ENCODE peak calls at places on chromosomes 3 and 15, in five cellular contexts. One of them, this sample, is unnamed.

GRCh38 chr3:177410734-177411133 is 213.5 kb upstream of the TBL1XR1 start:
- DNase-seq in activated naive CD8-positive, alpha-beta T cell treated with anti-CD3 and anti-CD28 coated beads for 36 hours: no peak
- DNase-seq in GM23248: no peak
- DNase-seq in H1: no peak
- DNase-seq in stimulated activated CD4-positive, alpha-beta T cell treated with anti-CD3 and anti-CD28 coated beads, Interleukin-4, amount 100 ng/mL, for 48 hours: no peak
- DNase-seq in this sample: peak; percentile 86

GRCh38 chr3:47865192-47865591 is 62.3 kb downstream of the DHX30 start:
- DNase-seq in activated naive CD8-positive, alpha-beta T cell treated with anti-CD3 and anti-CD28 coated beads for 36 hours: no peak
- DNase-seq in GM23248: peak; percentile 35
- DNase-seq in H1: no peak
- DNase-seq in stimulated activated CD4-positive, alpha-beta T cell treated with anti-CD3 and anti-CD28 coated beads, Interleukin-4, amount 100 ng/mL, for 48 hours: no peak
- DNase-seq in this sample: no peak

GRCh38 chr3:183554377-183554776 is 1.1 kb downstream of the KLHL6 start:
- DNase-seq in activated naive CD8-positive, alpha-beta T cell treated with anti-CD3 and anti-CD28 coated beads for 36 hours: peak; percentile 24
- DNase-seq in GM23248: no peak
- DNase-seq in H1: no peak
- DNase-seq in stimulated activated CD4-positive, alpha-beta T cell treated with anti-CD3 and anti-CD28 coated beads, Interleukin-4, amount 100 ng/mL, for 48 hours: no peak
- DNase-seq in this sample: peak; percentile 70

GRCh38 chr3:132378-132777 is 64.2 kb upstream of the CHL1 start:
- DNase-seq in activated naive CD8-positive, alpha-beta T cell treated with anti-CD3 and anti-CD28 coated beads for 36 hours: no peak
- DNase-seq in GM23248: no peak
- DNase-seq in H1: no peak
- DNase-seq in stimulated activated CD4-positive, alpha-beta T cell treated with anti-CD3 and anti-CD28 coated beads, Interleukin-4, amount 100 ng/mL, for 48 hours: no peak
- DNase-seq in this sample: no peak

GRCh38 chr15:75918135-75918534 is 14.5 kb downstream of the FBXO22 start:
- DNase-seq in activated naive CD8-positive, alpha-beta T cell treated with anti-CD3 and anti-CD28 coated beads for 36 hours: no peak
- DNase-seq in GM23248: no peak
- DNase-seq in H1: no peak
- DNase-seq in stimulated activated CD4-positive, alpha-beta T cell treated with anti-CD3 and anti-CD28 coated beads, Interleukin-4, amount 100 ng/mL, for 48 hours: no peak
- DNase-seq in this sample: no peak

GRCh38 chr15:71508081-71508682 is 302.2 kb upstream of the NR2E3 start:
- DNase-seq in activated naive CD8-positive, alpha-beta T cell treated with anti-CD3 and anti-CD28 coated beads for 36 hours: no peak
- DNase-seq in GM23248: peak; percentile 7
- DNase-seq in H1: no peak
- DNase-seq in stimulated activated CD4-positive, alpha-beta T cell treated with anti-CD3 and anti-CD28 coated beads, Interleukin-4, amount 100 ng/mL, for 48 hours: no peak
- DNase-seq in this sample: no peak

GRCh38 chr15:50544368-50544767 is 2.1 kb downstream of the USP50 start:
- DNase-seq in activated naive CD8-positive, alpha-beta T cell treated with anti-CD3 and anti-CD28 coated beads for 36 hours: no peak
- DNase-seq in GM23248: no peak
- DNase-seq in H1: no peak
- DNase-seq in stimulated activated CD4-positive, alpha-beta T cell treated with anti-CD3 and anti-CD28 coated beads, Interleukin-4, amount 100 ng/mL, for 48 hours: no peak
- DNase-seq in this sample: no peak

GRCh38 chr3:157447026-157447694 is 10.5 kb downstream of the PTX3 start:
- DNase-seq in activated naive CD8-positive, alpha-beta T cell treated with anti-CD3 and anti-CD28 coated beads for 36 hours: no peak
- DNase-seq in GM23248: peak; percentile 78
- DNase-seq in H1: no peak
- DNase-seq in stimulated activated CD4-positive, alpha-beta T cell treated with anti-CD3 and anti-CD28 coated beads, Interleukin-4, amount 100 ng/mL, for 48 hours: no peak
- DNase-seq in this sample: peak; percentile 47

GRCh38 chr15:35311607-35312006 is 226.5 kb upstream of the NANOGP8 start:
- DNase-seq in activated naive CD8-positive, alpha-beta T cell treated with anti-CD3 and anti-CD28 coated beads for 36 hours: no peak
- DNase-seq in GM23248: no peak
- DNase-seq in H1: no peak
- DNase-seq in stimulated activated CD4-positive, alpha-beta T cell treated with anti-CD3 and anti-CD28 coated beads, Interleukin-4, amount 100 ng/mL, for 48 hours: no peak
- DNase-seq in this sample: no peak

GRCh38 chr3:29718661-29719065 is 437.8 kb downstream of the RBMS3 start:
- DNase-seq in activated naive CD8-positive, alpha-beta T cell treated with anti-CD3 and anti-CD28 coated beads for 36 hours: no peak
- DNase-seq in GM23248: peak; percentile 17
- DNase-seq in H1: no peak
- DNase-seq in stimulated activated CD4-positive, alpha-beta T cell treated with anti-CD3 and anti-CD28 coated beads, Interleukin-4, amount 100 ng/mL, for 48 hours: no peak
- DNase-seq in this sample: no peak

GRCh38 chr3:128390867-128391266 is 75.8 kb downstream of the DNAJB8 start:
- DNase-seq in activated naive CD8-positive, alpha-beta T cell treated with anti-CD3 and anti-CD28 coated beads for 36 hours: no peak
- DNase-seq in GM23248: no peak
- DNase-seq in H1: no peak
- DNase-seq in stimulated activated CD4-positive, alpha-beta T cell treated with anti-CD3 and anti-CD28 coated beads, Interleukin-4, amount 100 ng/mL, for 48 hours: no peak
- DNase-seq in this sample: no peak

GRCh38 chr15:31133890-31134289 is 32.4 kb upstream of the TRPM1 start:
- DNase-seq in activated naive CD8-positive, alpha-beta T cell treated with anti-CD3 and anti-CD28 coated beads for 36 hours: no peak
- DNase-seq in GM23248: no peak
- DNase-seq in H1: no peak
- DNase-seq in stimulated activated CD4-positive, alpha-beta T cell treated with anti-CD3 and anti-CD28 coated beads, Interleukin-4, amount 100 ng/mL, for 48 hours: no peak
- DNase-seq in this sample: no peak

GRCh38 chr15:74428970-74429783 is 4.6 kb downstream of the SEMA7A start:
- DNase-seq in activated naive CD8-positive, alpha-beta T cell treated with anti-CD3 and anti-CD28 coated beads for 36 hours: no peak
- DNase-seq in GM23248: no peak
- DNase-seq in H1: no peak
- DNase-seq in stimulated activated CD4-positive, alpha-beta T cell treated with anti-CD3 and anti-CD28 coated beads, Interleukin-4, amount 100 ng/mL, for 48 hours: no peak
- DNase-seq in this sample: no peak

GRCh38 chr3:188133646-188134045 is 20.3 kb upstream of the LPP start:
- DNase-seq in activated naive CD8-positive, alpha-beta T cell treated with anti-CD3 and anti-CD28 coated beads for 36 hours: no peak
- DNase-seq in GM23248: peak; percentile 68
- DNase-seq in H1: no peak
- DNase-seq in stimulated activated CD4-positive, alpha-beta T cell treated with anti-CD3 and anti-CD28 coated beads, Interleukin-4, amount 100 ng/mL, for 48 hours: no peak
- DNase-seq in this sample: no peak

GRCh38 chr15:59587085-59587826 is 24.3 kb upstream of the GCNT3 start:
- DNase-seq in activated naive CD8-positive, alpha-beta T cell treated with anti-CD3 and anti-CD28 coated beads for 36 hours: no peak
- DNase-seq in GM23248: no peak
- DNase-seq in H1: no peak
- DNase-seq in stimulated activated CD4-positive, alpha-beta T cell treated with anti-CD3 and anti-CD28 coated beads, Interleukin-4, amount 100 ng/mL, for 48 hours: no peak
- DNase-seq in this sample: no peak

GRCh38 chr3:65436580-65436979 is 602.1 kb downstream of the MAGI1 start:
- DNase-seq in activated naive CD8-positive, alpha-beta T cell treated with anti-CD3 and anti-CD28 coated beads for 36 hours: no peak
- DNase-seq in GM23248: no peak
- DNase-seq in H1: no peak
- DNase-seq in stimulated activated CD4-positive, alpha-beta T cell treated with anti-CD3 and anti-CD28 coated beads, Interleukin-4, amount 100 ng/mL, for 48 hours: no peak
- DNase-seq in this sample: peak; percentile 19

GRCh38 chr3:53162672-53163458 is 1.9 kb downstream of the PRKCD start:
- DNase-seq in activated naive CD8-positive, alpha-beta T cell treated with anti-CD3 and anti-CD28 coated beads for 36 hours: peak; percentile 29
- DNase-seq in GM23248: no peak
- DNase-seq in H1: no peak
- DNase-seq in stimulated activated CD4-positive, alpha-beta T cell treated with anti-CD3 and anti-CD28 coated beads, Interleukin-4, amount 100 ng/mL, for 48 hours: peak; percentile 6
- DNase-seq in this sample: peak; percentile 12

GRCh38 chr3:144162042-144162441 is 190.4 kb downstream of the DIPK2A start:
- DNase-seq in activated naive CD8-positive, alpha-beta T cell treated with anti-CD3 and anti-CD28 coated beads for 36 hours: no peak
- DNase-seq in GM23248: peak; percentile 41
- DNase-seq in H1: no peak
- DNase-seq in stimulated activated CD4-positive, alpha-beta T cell treated with anti-CD3 and anti-CD28 coated beads, Interleukin-4, amount 100 ng/mL, for 48 hours: no peak
- DNase-seq in this sample: no peak

GRCh38 chr15:63463793-63464192 is 40.6 kb upstream of the USP3 start:
- DNase-seq in activated naive CD8-positive, alpha-beta T cell treated with anti-CD3 and anti-CD28 coated beads for 36 hours: no peak
- DNase-seq in GM23248: no peak
- DNase-seq in H1: no peak
- DNase-seq in stimulated activated CD4-positive, alpha-beta T cell treated with anti-CD3 and anti-CD28 coated beads, Interleukin-4, amount 100 ng/mL, for 48 hours: no peak
- DNase-seq in this sample: no peak

GRCh38 chr15:82856397-82857170 is 47.2 kb downstream of the WHAMM start:
- DNase-seq in activated naive CD8-positive, alpha-beta T cell treated with anti-CD3 and anti-CD28 coated beads for 36 hours: no peak
- DNase-seq in GM23248: no peak
- DNase-seq in H1: no peak
- DNase-seq in stimulated activated CD4-positive, alpha-beta T cell treated with anti-CD3 and anti-CD28 coated beads, Interleukin-4, amount 100 ng/mL, for 48 hours: no peak
- DNase-seq in this sample: no peak